ENCODE peak calls at places on chromosomes 2 and 18, in seven cellular contexts. One of them, this sample, is unnamed.

GRCh38 chr2:73176205-73176880 is 26.0 kb upstream of the NOTO start:
- DNase-seq in CD8-positive, alpha-beta T cell: no peak
- DNase-seq in HFFc6: no peak
- DNase-seq in omental fat pad: no peak
- DNase-seq in BE2C: no peak
- DNase-seq in activated gamma-delta T cell treated with Interleukin-2 at 50 U/mL for 16 hours: no peak
- DNase-seq in cardiac septum: no peak
- DNase-seq in this sample: peak; percentile 43

GRCh38 chr2:134104754-134105153 is 149.1 kb upstream of the MGAT5 start:
- DNase-seq in HFFc6: no peak
- DNase-seq in CD8-positive, alpha-beta T cell: no peak
- DNase-seq in BE2C: no peak
- DNase-seq in omental fat pad: no peak
- DNase-seq in activated gamma-delta T cell treated with Interleukin-2 at 50 U/mL for 16 hours: no peak
- DNase-seq in cardiac septum: no peak
- DNase-seq in this sample: no peak

GRCh38 chr2:26237868-26238267 is 6.6 kb downstream of the HADHA start:
- DNase-seq in activated gamma-delta T cell treated with Interleukin-2 at 50 U/mL for 16 hours: no peak
- DNase-seq in cardiac septum: no peak
- DNase-seq in omental fat pad: no peak
- DNase-seq in BE2C: no peak
- DNase-seq in CD8-positive, alpha-beta T cell: no peak
- DNase-seq in HFFc6: no peak
- DNase-seq in this sample: no peak

GRCh38 chr18:41373612-41374011 is 581.4 kb upstream of the PIK3C3 start:
- DNase-seq in omental fat pad: no peak
- DNase-seq in activated gamma-delta T cell treated with Interleukin-2 at 50 U/mL for 16 hours: no peak
- DNase-seq in BE2C: no peak
- DNase-seq in HFFc6: no peak
- DNase-seq in cardiac septum: no peak
- DNase-seq in CD8-positive, alpha-beta T cell: no peak
- DNase-seq in this sample: no peak

GRCh38 chr2:121043827-121044222 is 241.2 kb downstream of the TFCP2L1 start:
- DNase-seq in omental fat pad: no peak
- DNase-seq in BE2C: no peak
- DNase-seq in CD8-positive, alpha-beta T cell: no peak
- DNase-seq in activated gamma-delta T cell treated with Interleukin-2 at 50 U/mL for 16 hours: no peak
- DNase-seq in cardiac septum: no peak
- DNase-seq in HFFc6: no peak
- DNase-seq in this sample: no peak

GRCh38 chr18:58117685-58118403 is 73.8 kb downstream of the NEDD4L start:
- DNase-seq in activated gamma-delta T cell treated with Interleukin-2 at 50 U/mL for 16 hours: no peak
- DNase-seq in BE2C: peak; percentile 16
- DNase-seq in omental fat pad: no peak
- DNase-seq in CD8-positive, alpha-beta T cell: no peak
- DNase-seq in cardiac septum: no peak
- DNase-seq in HFFc6: peak; percentile 42
- DNase-seq in this sample: peak; percentile 75

GRCh38 chr18:41624461-41624860 is 330.6 kb upstream of the PIK3C3 start:
- DNase-seq in BE2C: no peak
- DNase-seq in HFFc6: no peak
- DNase-seq in activated gamma-delta T cell treated with Interleukin-2 at 50 U/mL for 16 hours: no peak
- DNase-seq in cardiac septum: no peak
- DNase-seq in CD8-positive, alpha-beta T cell: no peak
- DNase-seq in omental fat pad: no peak
- DNase-seq in this sample: no peak

GRCh38 chr18:59512025-59512710 is 153.1 kb upstream of the LMAN1 start:
- DNase-seq in BE2C: no peak
- DNase-seq in cardiac septum: no peak
- DNase-seq in activated gamma-delta T cell treated with Interleukin-2 at 50 U/mL for 16 hours: no peak
- DNase-seq in omental fat pad: no peak
- DNase-seq in HFFc6: no peak
- DNase-seq in CD8-positive, alpha-beta T cell: no peak
- DNase-seq in this sample: no peak

GRCh38 chr2:37721219-37721600 is 49.8 kb upstream of the CDC42EP3 start:
- DNase-seq in CD8-positive, alpha-beta T cell: no peak
- DNase-seq in cardiac septum: no peak
- DNase-seq in HFFc6: peak; percentile 15
- DNase-seq in activated gamma-delta T cell treated with Interleukin-2 at 50 U/mL for 16 hours: no peak
- DNase-seq in omental fat pad: no peak
- DNase-seq in BE2C: no peak
- DNase-seq in this sample: no peak

GRCh38 chr2:101361519-101361918 is 25.8 kb downstream of the CREG2 start:
- DNase-seq in BE2C: no peak
- DNase-seq in CD8-positive, alpha-beta T cell: no peak
- DNase-seq in HFFc6: no peak
- DNase-seq in omental fat pad: no peak
- DNase-seq in cardiac septum: no peak
- DNase-seq in activated gamma-delta T cell treated with Interleukin-2 at 50 U/mL for 16 hours: no peak
- DNase-seq in this sample: no peak

GRCh38 chr2:222296911-222297599 is 1.7 kb downstream of the PAX3 start:
- DNase-seq in HFFc6: peak; percentile 56
- DNase-seq in CD8-positive, alpha-beta T cell: no peak
- DNase-seq in activated gamma-delta T cell treated with Interleukin-2 at 50 U/mL for 16 hours: no peak
- DNase-seq in BE2C: no peak
- DNase-seq in cardiac septum: no peak
- DNase-seq in omental fat pad: no peak
- DNase-seq in this sample: no peak

GRCh38 chr2:203225423-203226039 is 13.3 kb upstream of the CYP20A1 start:
- DNase-seq in CD8-positive, alpha-beta T cell: no peak
- DNase-seq in BE2C: peak; percentile 46
- DNase-seq in omental fat pad: no peak
- DNase-seq in HFFc6: peak; percentile 5
- DNase-seq in activated gamma-delta T cell treated with Interleukin-2 at 50 U/mL for 16 hours: peak; percentile 11
- DNase-seq in cardiac septum: no peak
- DNase-seq in this sample: no peak

GRCh38 chr18:78793313-78793712 is 186.3 kb upstream of the SALL3 start:
- DNase-seq in HFFc6: no peak
- DNase-seq in cardiac septum: peak; percentile 49
- DNase-seq in activated gamma-delta T cell treated with Interleukin-2 at 50 U/mL for 16 hours: no peak
- DNase-seq in CD8-positive, alpha-beta T cell: no peak
- DNase-seq in omental fat pad: no peak
- DNase-seq in BE2C: no peak
- DNase-seq in this sample: no peak

GRCh38 chr18:51540562-51540961 is 343.1 kb upstream of the MEX3C start:
- DNase-seq in CD8-positive, alpha-beta T cell: no peak
- DNase-seq in BE2C: no peak
- DNase-seq in cardiac septum: no peak
- DNase-seq in HFFc6: no peak
- DNase-seq in activated gamma-delta T cell treated with Interleukin-2 at 50 U/mL for 16 hours: no peak
- DNase-seq in omental fat pad: no peak
- DNase-seq in this sample: no peak

GRCh38 chr2:216696751-216697560 is 1.6 kb upstream of the IGFBP5 start:
- DNase-seq in BE2C: no peak
- DNase-seq in CD8-positive, alpha-beta T cell: no peak
- DNase-seq in cardiac septum: peak; percentile 46
- DNase-seq in activated gamma-delta T cell treated with Interleukin-2 at 50 U/mL for 16 hours: no peak
- DNase-seq in omental fat pad: no peak
- DNase-seq in HFFc6: peak; percentile 24
- DNase-seq in this sample: no peak

GRCh38 chr2:98412751-98413445 is 31.8 kb upstream of the INPP4A start:
- DNase-seq in activated gamma-delta T cell treated with Interleukin-2 at 50 U/mL for 16 hours: peak; percentile 50
- DNase-seq in omental fat pad: no peak
- DNase-seq in HFFc6: peak; percentile 47
- DNase-seq in cardiac septum: no peak
- DNase-seq in BE2C: peak; percentile 33
- DNase-seq in CD8-positive, alpha-beta T cell: peak; percentile 25
- DNase-seq in this sample: peak; percentile 43

GRCh38 chr2:196184919-196185318 is 13.5 kb upstream of the STK17B start:
- DNase-seq in HFFc6: no peak
- DNase-seq in activated gamma-delta T cell treated with Interleukin-2 at 50 U/mL for 16 hours: no peak
- DNase-seq in cardiac septum: no peak
- DNase-seq in CD8-positive, alpha-beta T cell: no peak
- DNase-seq in BE2C: no peak
- DNase-seq in omental fat pad: no peak
- DNase-seq in this sample: no peak

GRCh38 chr18:25370391-25370790 is 18.4 kb upstream of the ZNF521 start:
- DNase-seq in cardiac septum: no peak
- DNase-seq in BE2C: no peak
- DNase-seq in CD8-positive, alpha-beta T cell: no peak
- DNase-seq in activated gamma-delta T cell treated with Interleukin-2 at 50 U/mL for 16 hours: no peak
- DNase-seq in HFFc6: no peak
- DNase-seq in omental fat pad: no peak
- DNase-seq in this sample: no peak

GRCh38 chr18:10406172-10406663 is 48.2 kb upstream of the APCDD1 start:
- DNase-seq in activated gamma-delta T cell treated with Interleukin-2 at 50 U/mL for 16 hours: no peak
- DNase-seq in omental fat pad: no peak
- DNase-seq in CD8-positive, alpha-beta T cell: no peak
- DNase-seq in BE2C: no peak
- DNase-seq in cardiac septum: no peak
- DNase-seq in HFFc6: no peak
- DNase-seq in this sample: no peak

GRCh38 chr2:37670378-37671012 is 947 bp downstream of the CDC42EP3 start:
- DNase-seq in BE2C: no peak
- DNase-seq in activated gamma-delta T cell treated with Interleukin-2 at 50 U/mL for 16 hours: no peak
- DNase-seq in omental fat pad: no peak
- DNase-seq in CD8-positive, alpha-beta T cell: no peak
- DNase-seq in cardiac septum: no peak
- DNase-seq in HFFc6: no peak
- DNase-seq in this sample: peak; percentile 37

GRCh38 chr18:10168477-10168876 is 254.7 kb downstream of the VAPA start:
- DNase-seq in CD8-positive, alpha-beta T cell: no peak
- DNase-seq in omental fat pad: no peak
- DNase-seq in HFFc6: no peak
- DNase-seq in cardiac septum: no peak
- DNase-seq in BE2C: no peak
- DNase-seq in activated gamma-delta T cell treated with Interleukin-2 at 50 U/mL for 16 hours: no peak
- DNase-seq in this sample: no peak

GRCh38 chr2:176518823-176519222 is 249.6 kb downstream of the MTX2 start:
- DNase-seq in CD8-positive, alpha-beta T cell: no peak
- DNase-seq in BE2C: peak; percentile 44
- DNase-seq in HFFc6: peak; percentile 17
- DNase-seq in cardiac septum: no peak
- DNase-seq in activated gamma-delta T cell treated with Interleukin-2 at 50 U/mL for 16 hours: no peak
- DNase-seq in omental fat pad: no peak
- DNase-seq in this sample: no peak

GRCh38 chr2:158748925-158749590 is 46.1 kb upstream of the DAPL1 start:
- DNase-seq in CD8-positive, alpha-beta T cell: no peak
- DNase-seq in cardiac septum: no peak
- DNase-seq in BE2C: no peak
- DNase-seq in activated gamma-delta T cell treated with Interleukin-2 at 50 U/mL for 16 hours: no peak
- DNase-seq in omental fat pad: no peak
- DNase-seq in HFFc6: no peak
- DNase-seq in this sample: no peak

GRCh38 chr18:23114171-23114881 is 21.0 kb upstream of the CABLES1 start:
- DNase-seq in HFFc6: no peak
- DNase-seq in activated gamma-delta T cell treated with Interleukin-2 at 50 U/mL for 16 hours: no peak
- DNase-seq in cardiac septum: no peak
- DNase-seq in omental fat pad: no peak
- DNase-seq in CD8-positive, alpha-beta T cell: no peak
- DNase-seq in BE2C: no peak
- DNase-seq in this sample: no peak

GRCh38 chr18:44732604-44733003 is 51.9 kb downstream of the SETBP1 start:
- DNase-seq in BE2C: no peak
- DNase-seq in cardiac septum: no peak
- DNase-seq in CD8-positive, alpha-beta T cell: no peak
- DNase-seq in activated gamma-delta T cell treated with Interleukin-2 at 50 U/mL for 16 hours: no peak
- DNase-seq in omental fat pad: no peak
- DNase-seq in HFFc6: no peak
- DNase-seq in this sample: no peak